ENCODE peak calls at places on chromosomes 7 and 10, in seven cellular contexts. X, D, N, B, K, F and O are unnamed samples.

GRCh38 chr7:46286346-46286745 is 365.3 kb upstream of the IGFBP3 start:
- DNase-seq in D (no peak), B (no peak), K (no peak), X (no peak), F (no peak), N (no peak), O (no peak)

GRCh38 chr7:24741691-24742639 is 15.3 kb downstream of the GSDME start:
- DNase-seq in F (no peak), D (no peak), B (no peak), K (peak), N (no peak), X (peak), O (no peak)

GRCh38 chr7:1758417-1758858 is 88.4 kb downstream of the ELFN1 start:
- DNase-seq in F (no peak), K (peak), D (peak), N (no peak), X (no peak), B (peak), O (no peak)

GRCh38 chr7:152760384-152761115 is 998 bp downstream of the ACTR3B start:
- DNase-seq in B (peak), D (no peak), K (no peak), F (no peak), N (no peak), X (no peak), O (no peak)

GRCh38 chr10:78865518-78865835 is 203.3 kb upstream of the ZMIZ1 start:
- DNase-seq in K (no peak), F (no peak), X (no peak), N (no peak), B (no peak), D (peak), O (no peak)

GRCh38 chr10:31098091-31098490 is 66.4 kb upstream of the ZNF438 start:
- DNase-seq in F (no peak), X (no peak), D (no peak), K (no peak), N (no peak), B (no peak), O (no peak)

GRCh38 chr10:97731346-97732051 is 5.4 kb upstream of the ZFYVE27 start:
- DNase-seq in X (peak), F (no peak), D (peak), K (peak), N (peak), B (peak), O (peak)

GRCh38 chr10:132554991-132555647 is 17.5 kb downstream of the INPP5A start:
- DNase-seq in K (no peak), X (no peak), N (no peak), F (no peak), B (peak), D (peak), O (no peak)

GRCh38 chr7:142556745-142557144 is 192.5 kb upstream of the PRSS1 start:
- DNase-seq in F (no peak), N (no peak), X (peak), B (no peak), D (no peak), K (peak), O (no peak)

GRCh38 chr10:86113044-86113443 is 253.6 kb downstream of the GRID1 start:
- DNase-seq in B (no peak), X (no peak), K (no peak), D (no peak), F (no peak), N (no peak), O (no peak)

GRCh38 chr10:7354330-7355047 is 56.3 kb downstream of the SFMBT2 start:
- DNase-seq in D (no peak), X (no peak), K (peak), B (no peak), F (no peak), N (no peak), O (no peak)

GRCh38 chr10:29245476-29245875 is 43.4 kb upstream of the LYZL1 start:
- DNase-seq in N (no peak), K (no peak), D (no peak), F (no peak), B (no peak), X (no peak), O (no peak)

GRCh38 chr7:143884978-143885559 is 16.9 kb downstream of the TCAF1 start:
- DNase-seq in F (peak), K (no peak), B (peak), N (peak), D (peak), X (no peak), O (peak)

GRCh38 chr10:83343676-83344075 is 795.6 kb upstream of the GHITM start:
- DNase-seq in D (no peak), F (no peak), K (no peak), X (no peak), N (no peak), B (no peak), O (no peak)